ENCODE peak calls at places on chromosome 16, in seven cellular contexts. P is occipital lobe; W is effector CD4-positive, alpha-beta T cell; E is activated B cell treated with CpG ODN at 0.5 μM for 24 hours; X is stimulated activated CD4-positive, alpha-beta T cell treated with anti-CD3 and anti-CD28 coated beads, TNF-alpha, amount 100 ng/mL, for 1 hour; G is heart right ventricle; U is GM10248. V is an unnamed sample.

GRCh38 chr16:50121278-50121677 is 31.8 kb upstream of the TENT4B start:
- DNase-seq in X (no peak), E (no peak), W (no peak), P (no peak), G (no peak), U (peak), V (no peak)

GRCh38 chr16:14525021-14525420 is 105.0 kb downstream of the PARN start:
- DNase-seq in U (no peak), X (no peak), G (no peak), W (no peak), E (no peak), P (no peak), V (no peak)

GRCh38 chr16:7493133-7493532 is 160.5 kb downstream of the RBFOX1 start:
- DNase-seq in W (no peak), G (no peak), P (no peak), X (no peak), E (no peak), U (no peak), V (no peak)

GRCh38 chr16:1048442-1049112 is 24.0 kb upstream of the SSTR5 start:
- DNase-seq in E (no peak), W (no peak), P (peak), U (no peak), G (peak), X (no peak), V (no peak)

GRCh38 chr16:77403732-77404131 is 31.1 kb downstream of the ADAMTS18 start:
- DNase-seq in W (no peak), G (no peak), X (no peak), U (no peak), E (no peak), P (no peak), V (no peak)

GRCh38 chr16:67632415-67633172 is 12.3 kb upstream of the CARMIL2 start:
- DNase-seq in X (no peak), E (no peak), W (no peak), P (peak), G (peak), U (no peak), V (no peak)

GRCh38 chr16:57471852-57472664 is 9.6 kb downstream of the POLR2C start:
- DNase-seq in U (no peak), W (no peak), P (no peak), G (no peak), E (no peak), X (no peak), V (no peak)

GRCh38 chr16:12231666-12232065 is 255.1 kb downstream of the SNX29 start:
- DNase-seq in G (no peak), E (no peak), P (no peak), W (no peak), X (no peak), U (no peak), V (peak)

GRCh38 chr16:84928679-84929420 is 82.5 kb downstream of the ZDHHC7 start:
- DNase-seq in G (peak), W (no peak), U (no peak), X (no peak), P (no peak), E (no peak), V (no peak)

GRCh38 chr16:67548265-67549126 is 13.8 kb upstream of the CTCF start:
- DNase-seq in W (no peak), P (no peak), G (no peak), E (no peak), U (peak), X (no peak), V (no peak)

GRCh38 chr16:52383640-52384292 is 163.2 kb downstream of the TOX3 start:
- DNase-seq in W (no peak), E (no peak), U (no peak), X (no peak), G (no peak), P (no peak), V (no peak)

GRCh38 chr16:84308120-84308519 is 13.4 kb downstream of the WFDC1 start:
- DNase-seq in U (no peak), G (peak), P (no peak), W (no peak), E (no peak), X (no peak), V (peak)

GRCh38 chr16:57956924-57957323 is 14.0 kb downstream of the CNGB1 start:
- DNase-seq in U (no peak), W (no peak), G (no peak), E (no peak), P (no peak), X (no peak), V (no peak)

GRCh38 chr16:77273815-77274214 is 74.6 kb downstream of the SYCE1L start:
- DNase-seq in P (no peak), U (no peak), G (no peak), X (no peak), E (no peak), W (no peak), V (no peak)

GRCh38 chr16:30065943-30066881 is 652 bp downstream of the ALDOA start:
- DNase-seq in U (no peak), E (no peak), P (peak), W (peak), G (peak), X (no peak), V (no peak)